ENCODE peak calls at places on chromosome 16, in nine cellular contexts. G is pancreas; X is A549; S is T-helper 1 cell; K is activated CD8-positive, alpha-beta memory T cell treated with anti-CD3 and anti-CD28 coated beads for 1 hour; W is T follicular helper cell; O is activated CD4-positive, alpha-beta T cell treated with anti-CD3 and anti-CD28 coated beads for 36 hours; C is DMS153; L is germinal center. Z is an unnamed sample.

GRCh38 chr16:85173981-85174751 is 61.9 kb upstream of the CIBAR2 start:
- DNase-seq in G (no peak), X (peak; percentile 57), S (no peak), K (no peak), W (no peak), O (no peak), C (peak; percentile 47), L (no peak), Z (no peak)

GRCh38 chr16:73020409-73020884 is 27.5 kb downstream of the ZFHX3 start:
- DNase-seq in G (peak; percentile 95), X (peak; percentile 90), S (no peak), K (no peak), W (no peak), O (no peak), C (peak; percentile 59), L (no peak), Z (no peak)

GRCh38 chr16:84819644-84820304 is at the start of gene CRISPLD2:
- DNase-seq in G (peak; percentile 84), X (peak; percentile 83), S (peak; percentile 67), K (peak; percentile 75), W (peak; percentile 86), O (peak; percentile 93), C (peak; percentile 89), L (peak; percentile 94), Z (peak; percentile 79)

GRCh38 chr16:12735805-12736204 is 67.9 kb downstream of the CPPED1 start:
- DNase-seq in G (no peak), X (no peak), S (no peak), K (no peak), W (no peak), O (no peak), C (no peak), L (no peak), Z (no peak)

GRCh38 chr16:66386629-66387622 is 20.4 kb downstream of the CDH5 start:
- DNase-seq in G (peak; percentile 46), X (no peak), S (no peak), K (no peak), W (no peak), O (no peak), C (no peak), L (no peak), Z (no peak)

GRCh38 chr16:4813251-4814003 is 11.0 kb upstream of the ROGDI start:
- DNase-seq in G (no peak), X (no peak), S (no peak), K (no peak), W (no peak), O (no peak), C (no peak), L (no peak), Z (no peak)

GRCh38 chr16:5072334-5073278 is 963 bp downstream of the ALG1 start:
- DNase-seq in G (no peak), X (no peak), S (no peak), K (no peak), W (no peak), O (no peak), C (no peak), L (no peak), Z (no peak)

GRCh38 chr16:72372082-72372615 is 200.2 kb upstream of the PMFBP1 start:
- DNase-seq in G (no peak), X (no peak), S (no peak), K (no peak), W (no peak), O (no peak), C (no peak), L (no peak), Z (no peak)

GRCh38 chr16:73298562-73298961 is 250.6 kb upstream of the ZFHX3 start:
- DNase-seq in G (no peak), X (no peak), S (no peak), K (no peak), W (no peak), O (no peak), C (no peak), L (no peak), Z (no peak)

GRCh38 chr16:57616241-57616640 is 12.2 kb upstream of the ADGRG1 start:
- DNase-seq in G (peak; percentile 6), X (no peak), S (no peak), K (no peak), W (no peak), O (no peak), C (no peak), L (no peak), Z (no peak)

GRCh38 chr16:16018705-16019104 is 69.3 kb downstream of the ABCC1 start:
- DNase-seq in G (no peak), X (peak; percentile 61), S (no peak), K (no peak), W (no peak), O (no peak), C (no peak), L (no peak), Z (no peak)

GRCh38 chr16:53249331-53249730 is 184.9 kb upstream of the RBL2 start:
- DNase-seq in G (no peak), X (no peak), S (no peak), K (no peak), W (no peak), O (no peak), C (no peak), L (no peak), Z (no peak)

GRCh38 chr16:18050777-18051176 is 285.8 kb downstream of the NPIPA8 start:
- DNase-seq in G (no peak), X (no peak), S (no peak), K (no peak), W (no peak), O (no peak), C (no peak), L (no peak), Z (no peak)

GRCh38 chr16:967546-968295 is 3.1 kb downstream of the LMF1 start:
- DNase-seq in G (no peak), X (no peak), S (no peak), K (no peak), W (no peak), O (no peak), C (no peak), L (no peak), Z (no peak)

GRCh38 chr16:26363581-26363980 is 671.8 kb downstream of the HS3ST4 start:
- DNase-seq in G (no peak), X (no peak), S (no peak), K (no peak), W (no peak), O (no peak), C (no peak), L (no peak), Z (no peak)

GRCh38 chr16:75044800-75045361 is 46.1 kb downstream of the ZNRF1 start:
- DNase-seq in G (no peak), X (peak; percentile 48), S (no peak), K (no peak), W (no peak), O (no peak), C (no peak), L (no peak), Z (no peak)

GRCh38 chr16:79980650-79981521 is 380.3 kb upstream of the MAF start:
- DNase-seq in G (no peak), X (no peak), S (no peak), K (no peak), W (no peak), O (no peak), C (no peak), L (no peak), Z (no peak)

GRCh38 chr16:49855822-49856740 is at the start of gene ZNF423:
- DNase-seq in G (peak; percentile 34), X (no peak), S (no peak), K (no peak), W (no peak), O (peak; percentile 18), C (no peak), L (no peak), Z (no peak)

GRCh38 chr16:19781196-19781595 is 63.1 kb downstream of the IQCK start:
- DNase-seq in G (no peak), X (no peak), S (no peak), K (no peak), W (no peak), O (no peak), C (no peak), L (no peak), Z (no peak)

GRCh38 chr16:1929105-1929504 is 10.9 kb upstream of the HS3ST6 start:
- DNase-seq in G (no peak), X (peak; percentile 73), S (no peak), K (no peak), W (no peak), O (peak; percentile 49), C (peak; percentile 34), L (peak; percentile 28), Z (no peak)

GRCh38 chr16:1005286-1005685 is 23.7 kb downstream of the SOX8 start:
- DNase-seq in G (no peak), X (no peak), S (no peak), K (no peak), W (no peak), O (no peak), C (no peak), L (no peak), Z (no peak)

GRCh38 chr16:81526935-81527334 is 82.3 kb downstream of the CMIP start:
- DNase-seq in G (no peak), X (peak; percentile 53), S (no peak), K (no peak), W (no peak), O (no peak), C (no peak), L (no peak), Z (no peak)

GRCh38 chr16:28189237-28189636 is 22.5 kb downstream of the XPO6 start:
- DNase-seq in G (no peak), X (peak; percentile 27), S (no peak), K (no peak), W (no peak), O (peak; percentile 64), C (no peak), L (no peak), Z (peak; percentile 40)

GRCh38 chr16:13798211-13798610 is 121.7 kb upstream of the ERCC4 start:
- DNase-seq in G (no peak), X (no peak), S (no peak), K (no peak), W (no peak), O (no peak), C (no peak), L (no peak), Z (no peak)

GRCh38 chr16:75317101-75317522 is 65.7 kb upstream of the BCAR1 start:
- DNase-seq in G (no peak), X (no peak), S (no peak), K (no peak), W (no peak), O (no peak), C (no peak), L (no peak), Z (no peak)

GRCh38 chr16:57998992-57999365 is 1.5 kb downstream of the ZNF319 start:
- DNase-seq in G (no peak), X (no peak), S (no peak), K (no peak), W (no peak), O (no peak), C (no peak), L (no peak), Z (no peak)

GRCh38 chr16:27222499-27223225 is 19.3 kb downstream of the KDM8 start:
- DNase-seq in G (peak; percentile 43), X (no peak), S (no peak), K (no peak), W (no peak), O (no peak), C (no peak), L (no peak), Z (no peak)

GRCh38 chr16:48745541-48745940 is 135.6 kb upstream of the N4BP1 start:
- DNase-seq in G (no peak), X (no peak), S (no peak), K (no peak), W (no peak), O (no peak), C (no peak), L (no peak), Z (no peak)

GRCh38 chr16:67406628-67407027 is 9.6 kb downstream of the ZDHHC1 start:
- DNase-seq in G (no peak), X (no peak), S (no peak), K (no peak), W (no peak), O (no peak), C (no peak), L (no peak), Z (no peak)

GRCh38 chr16:8621572-8622314 is at the start of gene METTL22:
- DNase-seq in G (peak; percentile 91), X (peak; percentile 88), S (peak; percentile 90), K (peak; percentile 90), W (peak; percentile 86), O (peak; percentile 96), C (peak; percentile 55), L (peak; percentile 99), Z (peak; percentile 87)

GRCh38 chr16:21634216-21634615 is 18.2 kb downstream of the IGSF6 start:
- DNase-seq in G (no peak), X (no peak), S (no peak), K (no peak), W (no peak), O (no peak), C (no peak), L (no peak), Z (no peak)